ENCODE peak calls at places on chromosome 16, in seven cellular contexts. I is astrocyte of the spinal cord, W is fibroblast of lung, S is thyroid gland, R is neural crest cell, K is endothelial cell, N is upper lobe of right lung. G is an unnamed sample.

GRCh38 chr16:77387075-77387474 is 47.8 kb downstream of the ADAMTS18 start:
- DNase-seq in I (no peak), W (peak), S (no peak), R (no peak), K (no peak), N (no peak), G (no peak)

GRCh38 chr16:73390491-73390890 is 342.6 kb upstream of the ZFHX3 start:
- DNase-seq in I (no peak), W (no peak), S (no peak), R (no peak), K (no peak), N (no peak), G (no peak)

GRCh38 chr16:86338403-86339115 is 171.8 kb upstream of the FOXF1 start:
- DNase-seq in I (no peak), W (no peak), S (no peak), R (no peak), K (no peak), N (no peak), G (no peak)

GRCh38 chr16:73058616-73059409 is 10.9 kb upstream of the ZFHX3 start:
- DNase-seq in I (no peak), W (peak), S (peak), R (peak), K (peak), N (peak), G (no peak)

GRCh38 chr16:85615014-85615851 is 2.1 kb downstream of the GSE1 start:
- DNase-seq in I (no peak), W (no peak), S (peak), R (no peak), K (no peak), N (peak), G (no peak)

GRCh38 chr16:53457670-53458069 is 23.4 kb downstream of the RBL2 start:
- DNase-seq in I (peak), W (no peak), S (no peak), R (no peak), K (no peak), N (no peak), G (no peak)

GRCh38 chr16:57115504-57116182 is 23.3 kb downstream of the CPNE2 start:
- DNase-seq in I (peak), W (peak), S (peak), R (peak), K (no peak), N (no peak), G (no peak)

GRCh38 chr16:27341549-27341948 is 27.8 kb downstream of the IL4R start:
- DNase-seq in I (no peak), W (no peak), S (no peak), R (no peak), K (no peak), N (no peak), G (no peak)

GRCh38 chr16:12061336-12062055 is 85.0 kb downstream of the SNX29 start:
- DNase-seq in I (peak), W (peak), S (peak), R (no peak), K (no peak), N (peak), G (peak)

GRCh38 chr16:1299012-1299867 is 10.2 kb upstream of the UBE2I start:
- DNase-seq in I (no peak), W (no peak), S (peak), R (no peak), K (no peak), N (no peak), G (no peak)
- TF ChIP-seq CTCF in I (no peak), W (no peak), S (no peak), R (no peak), K (no peak), N (no peak), G (no peak)

DNA sequence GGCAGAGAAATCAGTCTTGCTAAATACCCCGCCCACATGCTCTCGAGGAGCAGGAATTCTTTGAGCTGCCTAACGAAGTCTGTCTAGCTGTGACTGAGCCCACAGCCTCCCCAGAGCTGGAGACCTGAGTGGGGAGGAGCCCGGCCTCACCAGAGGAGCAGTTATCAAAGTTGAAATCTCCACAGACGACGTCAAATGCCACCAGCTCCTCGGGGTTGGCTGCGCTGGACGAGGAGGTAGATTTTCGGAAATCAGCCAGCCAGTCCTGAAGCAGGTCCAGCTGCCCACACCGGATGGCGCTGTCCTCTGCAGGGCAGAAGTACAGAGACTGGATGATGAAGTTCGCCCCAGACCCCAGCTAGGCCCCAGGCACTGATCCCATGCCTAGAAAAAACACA is 53.8 kb downstream of the PRMT7 start:
- DNase-seq in I (no peak), W (peak), S (no peak), R (no peak), K (no peak), N (no peak), G (no peak)
- TF ChIP-seq CTCF in I (peak), W (no peak), S (no peak), R (peak), K (peak), N (peak), G (peak)

DNA sequence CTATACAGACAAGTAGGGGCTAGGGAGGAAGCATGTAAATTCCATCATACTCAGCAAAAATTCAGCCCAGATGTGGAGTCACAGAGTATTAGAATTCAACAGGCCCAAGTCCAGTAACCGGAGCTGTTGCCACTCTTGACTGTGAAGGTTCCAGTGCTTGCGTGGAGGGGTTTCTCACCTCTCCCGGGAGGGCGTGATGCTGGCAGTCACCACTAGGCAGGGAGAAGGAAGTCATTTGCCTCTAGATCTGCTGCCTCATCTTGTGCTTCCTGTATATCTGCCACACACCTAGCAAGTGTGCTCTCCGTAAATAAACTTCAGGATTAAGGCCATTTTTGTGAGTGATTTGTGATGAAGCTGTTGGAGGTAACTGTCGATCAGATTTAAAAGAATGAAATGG is 1.0 kb upstream of the CKLF start:
- DNase-seq in I (no peak), W (peak), S (peak), R (peak), K (peak), N (no peak), G (no peak)
- TF ChIP-seq CTCF in I (peak), W (peak), S (no peak), R (peak), K (peak), N (peak), G (peak)

GRCh38 chr16:47036201-47036600 is 62.7 kb upstream of the DNAJA2 start:
- DNase-seq in I (no peak), W (no peak), S (no peak), R (no peak), K (no peak), N (no peak), G (no peak)
- TF ChIP-seq CTCF in I (no peak), W (no peak), S (no peak), R (no peak), K (no peak), N (no peak), G (no peak)

DNA sequence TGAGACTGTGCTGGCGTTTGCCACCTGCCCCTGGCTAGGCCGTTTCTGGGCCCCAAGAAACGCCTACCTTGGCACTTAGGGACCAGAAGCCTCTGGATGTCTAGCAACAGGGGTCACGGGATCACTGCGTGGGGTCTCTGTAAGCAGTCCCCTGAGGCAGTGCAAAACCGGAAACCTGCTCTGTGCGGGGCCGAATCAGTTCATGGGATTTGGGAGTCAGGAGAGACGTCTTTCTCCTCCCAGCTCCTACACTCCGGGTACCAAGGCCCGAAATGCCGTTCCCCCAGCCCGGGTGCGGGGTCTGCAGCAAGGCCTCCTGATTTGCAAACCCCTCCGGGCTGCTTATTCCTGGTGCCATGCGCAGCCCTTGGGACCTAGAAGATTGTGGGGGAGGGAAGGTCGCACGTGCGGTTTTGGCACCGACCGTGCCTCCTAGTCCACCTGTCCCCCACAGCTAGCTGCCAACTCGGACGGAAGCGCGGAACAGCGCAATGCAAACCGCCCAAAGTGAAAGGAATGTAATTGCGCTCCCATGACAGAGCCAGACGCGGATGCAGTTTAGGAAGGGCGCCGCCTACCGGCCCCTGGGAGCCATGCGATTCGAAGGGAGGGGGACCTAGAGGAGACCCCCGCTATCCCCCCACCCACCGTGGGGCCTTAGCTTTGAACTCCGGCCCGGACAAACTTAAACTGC is 6.5 kb downstream of the IRX5 start:
- DNase-seq in I (peak), W (peak), S (no peak), R (peak), K (peak), N (peak), G (peak)
- TF ChIP-seq CTCF in I (peak), W (peak), S (no peak), R (peak), K (peak), N (peak), G (peak)

GRCh38 chr16:48308535-48308934 is 61.2 kb upstream of the ABCC11 start:
- DNase-seq in I (no peak), W (no peak), S (no peak), R (no peak), K (no peak), N (no peak), G (no peak)
- TF ChIP-seq CTCF in I (no peak), W (no peak), S (no peak), R (no peak), K (no peak), N (no peak), G (no peak)

GRCh38 chr16:64627288-64627687 is 494.6 kb downstream of the CDH11 start:
- DNase-seq in I (no peak), W (no peak), S (no peak), R (no peak), K (no peak), N (no peak), G (no peak)
- TF ChIP-seq CTCF in I (no peak), W (peak), S (no peak), R (no peak), K (no peak), N (no peak), G (no peak)

G was measured in HFFc6.